ENCODE peak calls at places on chromosomes 1 and 21, in four cellular contexts. H, D, R and J are unnamed samples.

GRCh38 chr1:183842817-183843187 is 37.9 kb downstream of the RGL1 start:
- DNase-seq in H (no peak), D (no peak), R (no peak), J (no peak)

GRCh38 chr1:71509051-71509595 is 428.3 kb upstream of the ZRANB2 start:
- DNase-seq in H (no peak), D (no peak), R (peak; percentile 27), J (no peak)

GRCh38 chr1:78586572-78586971 is 33.7 kb upstream of the IFI44L start:
- DNase-seq in H (peak; percentile 12), D (no peak), R (peak; percentile 29), J (no peak)

GRCh38 chr1:17984510-17985085 is 123.0 kb upstream of the IGSF21 start:
- DNase-seq in H (peak; percentile 40), D (peak; percentile 13), R (no peak), J (peak; percentile 38)

GRCh38 chr1:161001537-161001936 is 19.4 kb downstream of the F11R start:
- DNase-seq in H (no peak), D (peak; percentile 49), R (no peak), J (no peak)

GRCh38 chr1:35717911-35718476 is 690 bp downstream of the C1orf216 start:
- DNase-seq in H (peak; percentile 64), D (no peak), R (peak; percentile 70), J (peak; percentile 36)

GRCh38 chr1:65924471-65924870 is 131.8 kb downstream of the PDE4B start:
- DNase-seq in H (no peak), D (no peak), R (peak; percentile 51), J (peak; percentile 45)

GRCh38 chr21:17514124-17514481 is 1.3 kb downstream of the CXADR start:
- DNase-seq in H (no peak), D (no peak), R (no peak), J (peak; percentile 24)

GRCh38 chr1:70084314-70084915 is 121.0 kb downstream of the LRRC40 start:
- DNase-seq in H (no peak), D (no peak), R (peak; percentile 34), J (no peak)

GRCh38 chr21:34344058-34344425 is 19.8 kb upstream of the KCNE2 start:
- DNase-seq in H (no peak), D (no peak), R (no peak), J (no peak)